ENCODE peak calls at places on chromosomes 6 and 20, in eight cellular contexts. Y is Peyer's patch, H is esophagus squamous epithelium, O is tibial nerve, J is HCT116, G is sigmoid colon, M is prostate gland, V is A549. C is an unnamed sample.

GRCh38 chr6:150491131-150491795 is 108.4 kb upstream of the PLEKHG1 start:
- DNase-seq in Y (no peak), H (no peak), O (no peak), J (peak; percentile 57), G (no peak), M (no peak), V (peak; percentile 7), C (no peak)

GRCh38 chr6:53458097-53458866 is 86.6 kb downstream of the GCLC start:
- DNase-seq in Y (no peak), H (no peak), O (no peak), J (no peak), G (no peak), M (no peak), V (no peak), C (no peak)

GRCh38 chr20:21564127-21564773 is 50.4 kb upstream of the NKX2-2 start:
- DNase-seq in Y (no peak), H (no peak), O (no peak), J (no peak), G (no peak), M (no peak), V (no peak), C (no peak)

GRCh38 chr6:154763650-154764049 is 30.4 kb downstream of the SCAF8 start:
- DNase-seq in Y (no peak), H (no peak), O (no peak), J (no peak), G (no peak), M (no peak), V (no peak), C (no peak)

GRCh38 chr6:111222341-111222740 is 135.0 kb downstream of the SLC16A10 start:
- DNase-seq in Y (no peak), H (no peak), O (no peak), J (no peak), G (no peak), M (no peak), V (no peak), C (no peak)

GRCh38 chr6:37535701-37536461 is 36.2 kb upstream of the CCDC167 start:
- DNase-seq in Y (peak; percentile 31), H (no peak), O (no peak), J (no peak), G (no peak), M (peak; percentile 14), V (no peak), C (peak; percentile 70)

GRCh38 chr6:169221264-169221663 is 32.4 kb downstream of the THBS2 start:
- DNase-seq in Y (no peak), H (no peak), O (no peak), J (no peak), G (peak; percentile 45), M (no peak), V (no peak), C (no peak)

GRCh38 chr6:124054034-124054433 is 250.4 kb downstream of the NKAIN2 start:
- DNase-seq in Y (no peak), H (no peak), O (no peak), J (no peak), G (no peak), M (no peak), V (no peak), C (no peak)

GRCh38 chr6:152746172-152746553 is 4.4 kb upstream of the VIP start:
- DNase-seq in Y (no peak), H (no peak), O (no peak), J (peak; percentile 28), G (no peak), M (no peak), V (peak; percentile 7), C (no peak)

GRCh38 chr6:40376113-40376650 is 211.0 kb downstream of the LRFN2 start:
- DNase-seq in Y (no peak), H (no peak), O (no peak), J (no peak), G (no peak), M (no peak), V (no peak), C (no peak)

GRCh38 chr6:131116321-131116720 is 18.9 kb upstream of the AKAP7 start:
- DNase-seq in Y (no peak), H (no peak), O (no peak), J (no peak), G (no peak), M (no peak), V (no peak), C (no peak)

GRCh38 chr6:84773431-84774173 is 9.2 kb upstream of the TBX18 start:
- DNase-seq in Y (no peak), H (no peak), O (peak; percentile 28), J (no peak), G (no peak), M (no peak), V (peak; percentile 21), C (peak; percentile 27)

GRCh38 chr6:128806274-128806673 is 76.7 kb upstream of the LAMA2 start:
- DNase-seq in Y (no peak), H (no peak), O (peak; percentile 5), J (no peak), G (peak; percentile 54), M (no peak), V (no peak), C (no peak)

GRCh38 chr6:125019281-125019680 is 57.0 kb downstream of the RNF217 start:
- DNase-seq in Y (no peak), H (no peak), O (no peak), J (no peak), G (no peak), M (no peak), V (no peak), C (no peak)

GRCh38 chr6:151914475-151914874 is 107.0 kb downstream of the ESR1 start:
- DNase-seq in Y (no peak), H (no peak), O (no peak), J (no peak), G (no peak), M (no peak), V (peak; percentile 15), C (no peak)

GRCh38 chr20:31920275-31920855 is 31.5 kb downstream of the PDRG1 start:
- DNase-seq in Y (no peak), H (no peak), O (no peak), J (no peak), G (peak; percentile 35), M (no peak), V (no peak), C (no peak)

GRCh38 chr6:10395946-10396577 is 18.8 kb downstream of the TFAP2A start:
- DNase-seq in Y (no peak), H (no peak), O (no peak), J (no peak), G (no peak), M (no peak), V (no peak), C (no peak)

GRCh38 chr6:105753184-105754097 is 332.7 kb upstream of the PRDM1 start:
- DNase-seq in Y (no peak), H (no peak), O (no peak), J (peak; percentile 31), G (no peak), M (no peak), V (no peak), C (no peak)

GRCh38 chr6:38114976-38115632 is 295.6 kb downstream of the ZFAND3 start:
- DNase-seq in Y (no peak), H (no peak), O (no peak), J (no peak), G (no peak), M (no peak), V (no peak), C (no peak)

GRCh38 chr20:11982958-11983470 is 65.3 kb downstream of the BTBD3 start:
- DNase-seq in Y (no peak), H (no peak), O (no peak), J (no peak), G (no peak), M (no peak), V (no peak), C (no peak)

GRCh38 chr20:35618372-35619131 is 2.9 kb downstream of the SPAG4 start:
- DNase-seq in Y (no peak), H (no peak), O (no peak), J (no peak), G (peak; percentile 72), M (no peak), V (peak; percentile 35), C (peak; percentile 43)

DNA sequence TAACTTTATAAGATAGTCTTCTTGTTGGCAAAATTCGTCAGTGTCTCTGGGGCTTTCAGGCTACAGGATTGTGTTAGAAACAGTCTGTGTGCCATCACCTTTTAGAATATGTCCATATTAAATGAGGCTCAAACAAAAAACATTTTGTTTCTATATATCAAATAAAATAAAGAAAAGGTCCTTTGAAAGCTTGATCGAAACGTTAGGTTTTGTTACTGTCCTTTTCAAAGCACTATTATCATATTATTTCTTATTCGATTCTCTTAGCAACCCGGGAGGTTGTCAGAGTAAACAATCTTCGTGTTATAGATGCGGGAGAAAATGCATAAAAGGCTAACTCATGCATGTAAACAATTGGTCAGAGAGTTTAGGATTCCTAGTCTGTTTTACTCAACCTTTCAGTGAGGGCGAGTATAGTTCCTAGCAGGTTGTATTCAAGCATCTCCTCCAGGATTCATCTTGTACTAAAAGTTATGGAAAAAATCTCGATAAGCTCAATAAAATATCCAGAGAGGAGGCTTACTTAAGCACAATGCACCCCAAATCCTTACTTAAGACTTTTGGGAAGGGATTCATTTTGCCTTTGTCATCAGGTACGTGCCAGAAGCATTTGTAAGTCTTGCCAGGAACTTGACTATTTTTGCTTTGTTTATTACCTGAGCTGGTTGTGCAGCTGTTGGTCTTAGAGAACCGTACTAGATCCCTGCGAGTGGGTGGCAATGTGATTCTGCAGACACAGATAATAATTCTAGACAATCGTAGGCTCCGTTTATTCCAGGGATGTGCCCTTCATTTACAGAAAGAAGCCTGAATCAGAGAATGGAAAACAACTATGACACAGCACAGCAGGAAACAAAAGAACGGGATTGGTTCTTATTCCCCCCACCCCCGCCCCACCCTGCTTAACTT is 159.6 kb upstream of the ZNF217 start:
- DNase-seq in Y (no peak), H (no peak), O (no peak), J (no peak), G (no peak), M (no peak), V (no peak), C (peak; percentile 30)
- TF ChIP-seq POLR2A in Y (no peak), H (no peak), O (no peak), J (no peak), G (no peak), M (no peak), V (no peak), C (no peak)

GRCh38 chr6:31399589-31400466 is 3.6 kb upstream of the MICA start:
- DNase-seq in Y (peak; percentile 81), H (peak; percentile 29), O (peak; percentile 90), J (peak; percentile 80), G (peak; percentile 97), M (peak; percentile 93), V (peak; percentile 76), C (peak; percentile 82)
- TF ChIP-seq POLR2A in Y (peak; percentile 66), H (no peak), O (peak; percentile 45), J (no peak), G (peak; percentile 57), M (peak; percentile 51), V (peak; percentile 45), C (peak; percentile 53)

DNA sequence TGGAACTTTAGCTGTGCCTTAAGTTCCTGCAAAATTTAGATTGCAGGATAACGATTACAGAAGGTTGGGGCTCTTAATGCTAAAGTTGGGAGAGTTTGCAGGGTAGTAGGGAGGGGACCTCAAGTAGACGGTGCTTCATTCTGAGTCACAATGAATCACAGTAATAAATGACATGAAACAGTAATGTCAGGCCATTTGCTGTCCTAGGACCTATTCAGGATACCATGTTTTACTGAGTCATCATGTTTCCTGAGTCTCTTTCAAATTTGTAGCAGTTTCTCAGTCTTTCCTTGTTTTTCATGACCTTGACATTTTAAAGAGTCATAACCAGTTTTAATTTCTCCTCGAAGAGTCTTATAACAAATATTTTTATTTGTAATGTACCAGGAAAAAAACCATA is 406.9 kb upstream of the MAP3K7 start:
- DNase-seq in Y (no peak), H (no peak), O (no peak), J (no peak), G (no peak), M (no peak), V (no peak), C (no peak)
- TF ChIP-seq POLR2A in Y (no peak), H (no peak), O (no peak), J (no peak), G (no peak), M (no peak), V (no peak), C (no peak)

GRCh38 chr6:157424491-157425020 is 43.6 kb downstream of the ZDHHC14 start:
- DNase-seq in Y (no peak), H (no peak), O (no peak), J (no peak), G (no peak), M (no peak), V (no peak), C (no peak)
- TF ChIP-seq POLR2A in Y (no peak), H (no peak), O (no peak), J (no peak), G (no peak), M (no peak), V (no peak), C (no peak)

C was measured in erythroblast.